ENCODE peak calls at places on chromosomes 12 and 14, in eight cellular contexts. C is activated T-helper 1 cell treated with Interleukin-2 at 50 U/mL for 16 hours; M is NCI-H2081; S is T-helper 17 cell; H is HTR-8/SVneo; Y is NCI-H2029; W is stimulated activated CD8-positive, alpha-beta memory T cell treated with anti-CD3 and anti-CD28 coated beads, Interleukin-2, amount 100 ng/mL, for 1 hour; U is activated CD4-positive, alpha-beta memory T cell treated with anti-CD3 and anti-CD28 coated beads, Interleukin-2, amount 10 ng/mL, durations not matched to agents 7 days and 5 days. R is an unnamed sample.

GRCh38 chr14:46573518-46573917 is 78.1 kb downstream of the RPL10L start:
- DNase-seq in C (no peak), M (no peak), S (no peak), H (no peak), Y (no peak), W (no peak), U (no peak), R (no peak)

GRCh38 chr12:96981053-96981452 is 74.0 kb downstream of the NEDD1 start:
- DNase-seq in C (no peak), M (peak), S (no peak), H (peak), Y (peak), W (no peak), U (no peak), R (no peak)

GRCh38 chr12:132461526-132461925 is 28.4 kb upstream of the FBRSL1 start:
- DNase-seq in C (no peak), M (no peak), S (no peak), H (no peak), Y (no peak), W (no peak), U (no peak), R (no peak)

GRCh38 chr14:62778847-62779246 is 266.4 kb downstream of the KCNH5 start:
- DNase-seq in C (no peak), M (no peak), S (no peak), H (peak), Y (no peak), W (no peak), U (no peak), R (no peak)

GRCh38 chr12:92186038-92186470 is 40.4 kb upstream of the BTG1 start:
- DNase-seq in C (no peak), M (no peak), S (no peak), H (no peak), Y (no peak), W (no peak), U (no peak), R (no peak)

GRCh38 chr12:115930336-115930735 is 347.2 kb downstream of the MED13L start:
- DNase-seq in C (no peak), M (no peak), S (no peak), H (no peak), Y (no peak), W (no peak), U (no peak), R (no peak)

GRCh38 chr14:92315050-92315785 is 7.7 kb upstream of the SLC24A4 start:
- DNase-seq in C (no peak), M (no peak), S (no peak), H (no peak), Y (no peak), W (no peak), U (no peak), R (no peak)

GRCh38 chr12:76023069-76023690 is 8.4 kb downstream of the PHLDA1 start:
- DNase-seq in C (no peak), M (no peak), S (no peak), H (no peak), Y (no peak), W (no peak), U (no peak), R (no peak)

GRCh38 chr14:54444003-54444402 is 2.8 kb upstream of the CNIH1 start:
- DNase-seq in C (no peak), M (no peak), S (no peak), H (no peak), Y (no peak), W (no peak), U (no peak), R (no peak)

GRCh38 chr14:88829188-88829587 is 4.7 kb downstream of the TTC8 start:
- DNase-seq in C (no peak), M (no peak), S (no peak), H (no peak), Y (no peak), W (no peak), U (no peak), R (no peak)

GRCh38 chr12:24062642-24063245 is 113.3 kb upstream of the SOX5 start:
- DNase-seq in C (no peak), M (no peak), S (no peak), H (no peak), Y (no peak), W (no peak), U (no peak), R (no peak)

GRCh38 chr14:22598099-22598895 is at the start of gene ABHD4:
- DNase-seq in C (peak), M (peak), S (peak), H (peak), Y (no peak), W (peak), U (peak), R (peak)

GRCh38 chr12:130576286-130576933 is 139.7 kb downstream of the RIMBP2 start:
- DNase-seq in C (no peak), M (peak), S (no peak), H (no peak), Y (no peak), W (no peak), U (no peak), R (peak)

GRCh38 chr14:80100681-80101080 is 110.6 kb downstream of the DIO2 start:
- DNase-seq in C (no peak), M (no peak), S (no peak), H (no peak), Y (no peak), W (no peak), U (no peak), R (no peak)

GRCh38 chr14:20413785-20414117 is 450 bp upstream of the TEP1 start:
- DNase-seq in C (peak), M (no peak), S (no peak), H (no peak), Y (no peak), W (no peak), U (peak), R (peak)

GRCh38 chr12:79373896-79374499 is 316.8 kb downstream of the PAWR start:
- DNase-seq in C (no peak), M (peak), S (no peak), H (peak), Y (no peak), W (no peak), U (no peak), R (peak)

GRCh38 chr12:51413791-51414190 is 10.8 kb upstream of the SLC4A8 start:
- DNase-seq in C (no peak), M (no peak), S (no peak), H (no peak), Y (no peak), W (no peak), U (no peak), R (no peak)

GRCh38 chr12:113625499-113625898 is 153.8 kb upstream of the LHX5 start:
- DNase-seq in C (no peak), M (no peak), S (no peak), H (no peak), Y (no peak), W (no peak), U (no peak), R (no peak)

GRCh38 chr14:36524220-36524837 is 4.3 kb upstream of the NKX2-1 start:
- DNase-seq in C (no peak), M (no peak), S (no peak), H (no peak), Y (no peak), W (no peak), U (no peak), R (no peak)

GRCh38 chr12:81229718-81230117 is 151.8 kb downstream of the ACSS3 start:
- DNase-seq in C (no peak), M (peak), S (no peak), H (no peak), Y (no peak), W (no peak), U (no peak), R (peak)

GRCh38 chr14:94115068-94115591 is 4.6 kb downstream of the IFI27 start:
- DNase-seq in C (no peak), M (no peak), S (no peak), H (no peak), Y (no peak), W (no peak), U (no peak), R (no peak)

GRCh38 chr14:101862177-101862576 is 100.7 kb downstream of the PPP2R5C start:
- DNase-seq in C (no peak), M (no peak), S (no peak), H (no peak), Y (no peak), W (no peak), U (no peak), R (no peak)

GRCh38 chr12:50120521-50120920 is 8.5 kb downstream of the COX14 start:
- DNase-seq in C (no peak), M (no peak), S (no peak), H (no peak), Y (no peak), W (no peak), U (no peak), R (no peak)